ENCODE peak calls at places on chromosome 1, in nine cellular contexts. E, N, K, D, J, B, H, C and P are unnamed samples.

GRCh38 chr1:61368876-61369275 is 286.5 kb downstream of the NFIA start:
- DNase-seq in C (no peak), K (no peak), J (no peak), E (no peak), N (no peak), B (no peak), D (no peak), H (peak), P (no peak)

GRCh38 chr1:211285196-211285595 is 26.0 kb downstream of the RCOR3 start:
- DNase-seq in B (no peak), C (no peak), D (no peak), E (no peak), J (no peak), N (no peak), K (no peak), H (no peak), P (no peak)

GRCh38 chr1:53413175-53414001 is 45.8 kb upstream of the DMRTB1 start:
- DNase-seq in D (no peak), C (no peak), B (peak), H (peak), K (peak), E (no peak), N (no peak), J (peak), P (no peak)

GRCh38 chr1:78054559-78054958 is 8.8 kb downstream of the GIPC2 start:
- DNase-seq in C (no peak), H (no peak), K (no peak), B (no peak), E (no peak), N (no peak), J (peak), D (no peak), P (peak)

GRCh38 chr1:51313961-51314777 is 16.2 kb downstream of the TTC39A start:
- DNase-seq in H (peak), B (peak), D (no peak), K (peak), J (peak), E (no peak), C (no peak), N (peak), P (peak)

GRCh38 chr1:170010443-170010842 is 64.1 kb downstream of the KIFAP3 start:
- DNase-seq in N (no peak), E (no peak), K (peak), C (peak), B (no peak), J (peak), D (no peak), H (peak), P (peak)

GRCh38 chr1:52842643-52843310 is at the start of gene ZYG11A:
- DNase-seq in B (peak), H (peak), D (peak), J (peak), E (peak), C (peak), N (peak), K (peak), P (peak)

GRCh38 chr1:42767510-42767924 is 468 bp downstream of the C1orf50 start:
- DNase-seq in K (no peak), C (no peak), J (peak), D (no peak), E (no peak), N (no peak), H (no peak), B (no peak), P (no peak)

GRCh38 chr1:27868932-27869718 is 3.2 kb upstream of the THEMIS2 start:
- DNase-seq in J (no peak), D (peak), B (no peak), E (peak), K (no peak), C (no peak), N (no peak), H (no peak), P (no peak)

GRCh38 chr1:29171521-29171920 is 10.2 kb downstream of the SRSF4 start:
- DNase-seq in C (no peak), D (no peak), N (no peak), E (no peak), J (no peak), H (no peak), K (no peak), B (no peak), P (no peak)

GRCh38 chr1:203677771-203678170 is 51.1 kb downstream of the ATP2B4 start:
- DNase-seq in C (no peak), E (peak), J (no peak), K (no peak), D (no peak), N (no peak), H (no peak), B (no peak), P (no peak)

GRCh38 chr1:9689011-9689706 is 37.6 kb downstream of the PIK3CD start:
- DNase-seq in N (peak), B (no peak), E (peak), D (peak), C (peak), J (peak), H (peak), K (no peak), P (peak)

GRCh38 chr1:222592171-222592570 is 2.4 kb upstream of the TAF1A start:
- DNase-seq in N (no peak), H (no peak), B (no peak), J (peak), C (no peak), K (no peak), D (no peak), E (no peak), P (peak)

GRCh38 chr1:207911983-207912760 is 1.2 kb upstream of the CD34 start:
- DNase-seq in N (no peak), K (no peak), C (no peak), J (no peak), E (no peak), D (no peak), H (no peak), B (no peak), P (peak)

GRCh38 chr1:155645024-155645423 is 35.0 kb downstream of the MSTO1 start:
- DNase-seq in C (no peak), B (no peak), K (no peak), E (no peak), H (no peak), N (no peak), J (no peak), D (no peak), P (no peak)

GRCh38 chr1:46173361-46173856 is 1.5 kb upstream of the TSPAN1 start:
- DNase-seq in D (no peak), N (no peak), H (peak), C (no peak), J (peak), E (no peak), B (no peak), K (no peak), P (no peak)

GRCh38 chr1:9302745-9303524 is 10.2 kb downstream of the SPSB1 start:
- DNase-seq in N (peak), J (peak), K (peak), C (no peak), B (peak), D (peak), E (peak), H (peak), P (peak)

GRCh38 chr1:12539705-12540579 is 78.1 kb downstream of the DHRS3 start:
- DNase-seq in K (peak), H (peak), J (peak), C (peak), D (peak), B (peak), N (no peak), E (peak), P (peak)
- TF ChIP-seq CTCF in K (peak), H (peak), J (no peak), C (peak), D (no peak), B (peak), N (no peak), E (no peak), P (no peak)

GRCh38 chr1:55038552-55038838 is 853 bp upstream of the PCSK9 start:
- DNase-seq in J (no peak), E (no peak), N (no peak), K (no peak), C (no peak), D (no peak), B (no peak), H (no peak), P (no peak)
- H3K4me3 ChIP-seq in J (no peak), E (no peak), N (no peak), K (no peak), C (no peak), D (no peak), B (no peak), H (no peak), P (no peak)

GRCh38 chr1:154276797-154277196 is 4.4 kb downstream of the HAX1 start:
- DNase-seq in D (no peak), J (no peak), C (no peak), H (no peak), N (no peak), K (no peak), B (no peak), E (no peak), P (no peak)
- TF ChIP-seq CTCF in D (peak), J (peak), C (peak), H (peak), N (no peak), K (peak), B (no peak), E (peak), P (peak)

DNA sequence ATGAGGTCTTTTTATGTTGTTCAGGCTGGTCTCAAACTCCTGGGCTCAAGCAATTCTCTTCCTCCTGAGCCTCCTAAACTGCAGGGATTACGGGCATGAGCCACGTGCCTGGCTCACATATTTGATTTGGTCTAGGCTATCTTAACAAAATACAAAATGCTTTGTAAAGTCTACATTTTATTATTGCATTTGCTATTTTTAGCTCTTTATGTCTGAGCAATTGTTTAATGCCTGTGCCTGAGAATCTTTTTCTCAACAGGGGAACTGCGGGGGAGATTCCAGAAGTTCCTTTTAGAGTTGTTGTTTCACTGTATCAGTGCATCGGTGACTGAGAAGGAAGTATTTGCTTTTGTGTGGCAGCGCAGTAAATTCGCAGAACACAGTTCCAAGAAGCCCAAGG is 167.2 kb downstream of the PDE4B start:
- DNase-seq in D (no peak), E (no peak), B (no peak), N (peak), J (peak), H (no peak), C (no peak), K (no peak), P (no peak)
- H3K4me3 ChIP-seq in D (no peak), E (no peak), B (peak), N (no peak), J (peak), H (no peak), C (no peak), K (no peak), P (no peak)